ENCODE peak calls at places on chromosomes 16 and 17, in five cellular contexts. Q is GM20000, F is progenitor cell of endocrine pancreas, R is cardiac fibroblast, G is neural crest cell. X is an unnamed sample.
A peak's percentile ranks its signal among the peaks of the same experiment; 100 is the strongest.

GRCh38 chr16:14399397-14400284 is 230.4 kb downstream of the PARN start:
- DNase-seq in Q (no peak), F (no peak), R (peak; percentile 69), G (no peak), X (no peak)

GRCh38 chr17:8514801-8515200 is 79.1 kb downstream of the NDEL1 start:
- DNase-seq in G (no peak), Q (no peak), R (no peak), F (no peak), X (no peak)

GRCh38 chr16:89616576-89617437 is 3.4 kb downstream of the DPEP1 start:
- DNase-seq in R (no peak), Q (no peak), G (no peak), F (no peak), X (no peak)

GRCh38 chr16:86669937-86670772 is 91.8 kb downstream of the FOXL1 start:
- DNase-seq in Q (no peak), F (no peak), R (peak; percentile 42), G (no peak), X (no peak)

GRCh38 chr16:17440131-17440530 is 30.6 kb downstream of the XYLT1 start:
- DNase-seq in G (no peak), F (no peak), R (no peak), Q (no peak), X (no peak)

GRCh38 chr17:18933102-18934058 is 18.6 kb upstream of the SLC5A10 start:
- DNase-seq in R (no peak), G (no peak), F (no peak), Q (no peak), X (no peak)

GRCh38 chr17:48616719-48617514 is 1.8 kb upstream of the HOXB8 start:
- DNase-seq in Q (no peak), R (no peak), F (no peak), G (no peak), X (no peak)

GRCh38 chr17:82874011-82874835 is 34.4 kb upstream of the ZNF750 start:
- DNase-seq in R (no peak), Q (no peak), G (no peak), F (no peak), X (no peak)

GRCh38 chr17:81821603-81822311 is 11.3 kb downstream of the MCRIP1 start:
- DNase-seq in Q (no peak), R (peak; percentile 56), F (no peak), G (peak; percentile 38), X (no peak)

GRCh38 chr16:57518520-57518919 is 17.9 kb downstream of the CCDC102A start:
- DNase-seq in Q (no peak), R (no peak), F (no peak), G (no peak), X (no peak)

GRCh38 chr16:89565506-89566372 is 5.3 kb downstream of the RPL13 start:
- DNase-seq in G (peak; percentile 68), R (peak; percentile 53), Q (no peak), F (peak; percentile 39), X (peak; percentile 60)

GRCh38 chr17:58667934-58668597 is 23.8 kb downstream of the TEX14 start:
- DNase-seq in G (no peak), R (peak; percentile 39), Q (no peak), F (no peak), X (no peak)

GRCh38 chr16:80080287-80080851 is 460.4 kb upstream of the DYNLRB2 start:
- DNase-seq in G (no peak), F (no peak), R (no peak), Q (no peak), X (no peak)

GRCh38 chr17:37605813-37606505 is 3.3 kb downstream of the SYNRG start:
- DNase-seq in Q (peak; percentile 23), R (no peak), G (no peak), F (no peak), X (no peak)

GRCh38 chr16:65790768-65791167 is 575.7 kb upstream of the CDH5 start:
- DNase-seq in R (no peak), G (no peak), F (no peak), Q (no peak), X (no peak)

GRCh38 chr16:78742501-78743283 is 643.2 kb downstream of the WWOX start:
- DNase-seq in Q (peak; percentile 66), G (no peak), R (no peak), F (no peak), X (no peak)

GRCh38 chr16:28326881-28327610 is 34.7 kb downstream of the SBK1 start:
- DNase-seq in F (peak; percentile 49), R (peak; percentile 52), Q (peak; percentile 86), G (peak; percentile 73), X (peak; percentile 67)

GRCh38 chr17:58312824-58313223 is 15.8 kb downstream of the TSPOAP1 start:
- DNase-seq in F (no peak), R (no peak), Q (no peak), G (no peak), X (no peak)

GRCh38 chr16:74742051-74742481 is 32.6 kb downstream of the FA2H start:
- DNase-seq in Q (no peak), G (no peak), F (no peak), R (no peak), X (no peak)

GRCh38 chr17:81083125-81083765 is 48.3 kb downstream of the BAIAP2 start:
- DNase-seq in F (peak; percentile 40), R (no peak), G (no peak), Q (no peak), X (no peak)

GRCh38 chr17:19630651-19631050 is 17.9 kb upstream of the ALDH3A2 start:
- DNase-seq in G (no peak), F (no peak), Q (no peak), R (peak; percentile 30), X (no peak)

GRCh38 chr17:16241906-16242399 is 24.9 kb downstream of the PIGL start:
- DNase-seq in F (no peak), Q (no peak), G (no peak), R (no peak), X (no peak)

GRCh38 chr16:18984425-18985005 is 781 bp downstream of the TMC7 start:
- DNase-seq in G (no peak), F (no peak), Q (no peak), R (peak; percentile 14), X (no peak)

GRCh38 chr16:52906271-52906670 is 146.4 kb downstream of the CHD9NB start:
- DNase-seq in R (no peak), G (no peak), Q (no peak), F (no peak), X (no peak)

GRCh38 chr17:75105269-75106080 is 4.3 kb upstream of the ARMC7 start:
- DNase-seq in G (no peak), R (peak; percentile 49), Q (peak; percentile 75), F (peak; percentile 48), X (no peak)

GRCh38 chr17:48593840-48594411 is 347 bp upstream of the HOXB5 start:
- DNase-seq in Q (peak; percentile 93), F (peak; percentile 79), R (peak; percentile 75), G (peak; percentile 88), X (peak; percentile 81)

GRCh38 chr16:85228463-85228862 is 116.2 kb upstream of the CIBAR2 start:
- DNase-seq in R (no peak), G (no peak), F (no peak), Q (no peak), X (no peak)

GRCh38 chr16:12406840-12407690 is 396.6 kb downstream of the CPPED1 start:
- DNase-seq in F (no peak), G (no peak), Q (no peak), R (peak; percentile 30), X (no peak)

GRCh38 chr17:73324711-73325526 is 13.1 kb upstream of the CDC42EP4 start:
- DNase-seq in G (no peak), R (no peak), Q (no peak), F (no peak), X (no peak)

GRCh38 chr17:73323622-73324455 is 12.0 kb upstream of the CDC42EP4 start:
- DNase-seq in G (no peak), R (no peak), Q (no peak), F (no peak), X (no peak)

GRCh38 chr17:73331060-73331459 is 19.3 kb upstream of the CDC42EP4 start:
- DNase-seq in F (no peak), R (no peak), Q (no peak), G (no peak), X (no peak)

GRCh38 chr17:73320601-73321264 is 8.9 kb upstream of the CDC42EP4 start:
- DNase-seq in R (no peak), G (no peak), Q (no peak), F (no peak), X (no peak)

GRCh38 chr17:73325527-73325842 is 13.7 kb upstream of the CDC42EP4 start:
- DNase-seq in Q (no peak), F (no peak), G (no peak), R (peak; percentile 76), X (no peak)
- TF ChIP-seq CTCF in Q (no peak), F (no peak), G (no peak), R (peak; percentile 34), X (no peak)

GRCh38 chr16:21284414-21284813 is 6.3 kb upstream of the CRYM start:
- DNase-seq in F (no peak), R (no peak), G (no peak), Q (no peak), X (no peak)

GRCh38 chr16:21281698-21282389 is 3.8 kb upstream of the CRYM start:
- DNase-seq in R (no peak), F (no peak), Q (no peak), G (no peak), X (no peak)

GRCh38 chr16:21279501-21279900 is 1.4 kb upstream of the CRYM start:
- DNase-seq in G (no peak), R (peak; percentile 25), F (no peak), Q (no peak), X (no peak)

GRCh38 chr16:21277927-21278706 is at the start of gene CRYM:
- DNase-seq in Q (peak; percentile 85), R (peak; percentile 31), F (peak; percentile 67), G (peak; percentile 65), X (peak; percentile 67)

GRCh38 chr16:21283521-21284289 is 5.6 kb upstream of the CRYM start:
- DNase-seq in F (peak; percentile 62), G (peak; percentile 71), R (peak; percentile 36), Q (peak; percentile 62), X (peak; percentile 75)
- TF ChIP-seq CTCF in F (peak; percentile 65), G (peak; percentile 59), R (peak; percentile 40), Q (peak; percentile 51), X (peak; percentile 38)

GRCh38 chr17:49843774-49844350 is 4.0 kb downstream of the TAC4 start:
- DNase-seq in F (no peak), R (peak; percentile 33), G (no peak), Q (peak; percentile 44), X (no peak)

GRCh38 chr17:49845210-49845782 is 2.6 kb downstream of the TAC4 start:
- DNase-seq in Q (no peak), R (no peak), G (no peak), F (no peak), X (no peak)

GRCh38 chr17:49842846-49843245 is 5.0 kb downstream of the TAC4 start:
- DNase-seq in Q (no peak), R (no peak), F (no peak), G (no peak), X (no peak)

GRCh38 chr17:49836111-49837030 is 11.5 kb downstream of the TAC4 start:
- DNase-seq in F (no peak), R (peak; percentile 58), G (no peak), Q (no peak), X (no peak)

GRCh38 chr17:49841548-49841947 is 6.3 kb downstream of the TAC4 start:
- DNase-seq in Q (no peak), G (no peak), R (no peak), F (no peak), X (no peak)
- TF ChIP-seq CTCF in Q (no peak), G (no peak), R (no peak), F (no peak), X (no peak)

GRCh38 chr17:71111460-71111859 is 942.1 kb downstream of the KCNJ2 start:
- DNase-seq in R (no peak), G (no peak), Q (no peak), F (no peak), X (no peak)
- TF ChIP-seq CTCF in R (no peak), G (no peak), Q (no peak), F (no peak), X (no peak)

GRCh38 chr16:73027655-73028220 is 20.2 kb downstream of the ZFHX3 start:
- DNase-seq in G (no peak), F (no peak), Q (no peak), R (no peak), X (no peak)
- TF ChIP-seq CTCF in G (no peak), F (no peak), Q (no peak), R (no peak), X (no peak)